ENCODE peak calls at places on chromosomes 7 and 10, in four cellular contexts. One of them, this sample, is unnamed.
A peak's percentile ranks its signal among the peaks of the same experiment; 100 is the strongest.

GRCh38 chr7:13727279-13727678 is 262.2 kb downstream of the ETV1 start:
- DNase-seq in A549: no peak
- DNase-seq in GM12878: no peak
- DNase-seq in HepG2: no peak
- DNase-seq in this sample: no peak

GRCh38 chr7:32175099-32175498 is 104.9 kb upstream of the PDE1C start:
- DNase-seq in A549: no peak
- DNase-seq in GM12878: no peak
- DNase-seq in HepG2: no peak
- DNase-seq in this sample: no peak

GRCh38 chr10:59362184-59362966 is at the start of gene FAM13C:
- DNase-seq in A549: peak; percentile 7
- DNase-seq in GM12878: no peak
- DNase-seq in HepG2: peak; percentile 7
- DNase-seq in this sample: no peak

GRCh38 chr7:120089968-120090367 is 183.0 kb upstream of the KCND2 start:
- DNase-seq in A549: no peak
- DNase-seq in GM12878: no peak
- DNase-seq in HepG2: peak; percentile 9
- DNase-seq in this sample: peak; percentile 51

GRCh38 chr10:485776-486572 is 203.5 kb downstream of the DIP2C start:
- DNase-seq in A549: no peak
- DNase-seq in GM12878: no peak
- DNase-seq in HepG2: no peak
- DNase-seq in this sample: no peak

GRCh38 chr7:76302299-76303056 is at the start of gene HSPB1:
- DNase-seq in A549: peak; percentile 73
- DNase-seq in GM12878: peak; percentile 60
- DNase-seq in HepG2: peak; percentile 65
- DNase-seq in this sample: peak; percentile 92

GRCh38 chr10:114343623-114344306 is 60.5 kb downstream of the AFAP1L2 start:
- DNase-seq in A549: no peak
- DNase-seq in GM12878: no peak
- DNase-seq in HepG2: no peak
- DNase-seq in this sample: no peak

GRCh38 chr10:22002531-22003110 is 909 bp downstream of the DNAJC1 start:
- DNase-seq in A549: no peak
- DNase-seq in GM12878: no peak
- DNase-seq in HepG2: peak; percentile 21
- DNase-seq in this sample: no peak

GRCh38 chr7:43302211-43302711 is 189.8 kb downstream of the HECW1 start:
- DNase-seq in A549: no peak
- DNase-seq in GM12878: no peak
- DNase-seq in HepG2: peak; percentile 29
- DNase-seq in this sample: no peak

GRCh38 chr7:81150951-81151361 is 232.1 kb upstream of the SEMA3C start:
- DNase-seq in A549: no peak
- DNase-seq in GM12878: no peak
- DNase-seq in HepG2: peak; percentile 25
- DNase-seq in this sample: no peak

GRCh38 chr7:13989138-13989943 is at the start of gene ETV1:
- DNase-seq in A549: peak; percentile 79
- DNase-seq in GM12878: no peak
- DNase-seq in HepG2: peak; percentile 14
- DNase-seq in this sample: peak; percentile 86

GRCh38 chr10:95314519-95314918 is 23.7 kb upstream of the PDLIM1 start:
- DNase-seq in A549: no peak
- DNase-seq in GM12878: no peak
- DNase-seq in HepG2: no peak
- DNase-seq in this sample: no peak

GRCh38 chr10:133260895-133261725 is 15.6 kb downstream of the ADAM8 start:
- DNase-seq in A549: peak; percentile 73
- DNase-seq in GM12878: no peak
- DNase-seq in HepG2: no peak
- DNase-seq in this sample: peak; percentile 61

GRCh38 chr10:73591935-73592699 is 975 bp upstream of the USP54 start:
- DNase-seq in A549: peak; percentile 74
- DNase-seq in GM12878: peak; percentile 31
- DNase-seq in HepG2: peak; percentile 95
- DNase-seq in this sample: peak; percentile 77

GRCh38 chr10:28993056-28993455 is 295.8 kb upstream of the LYZL1 start:
- DNase-seq in A549: no peak
- DNase-seq in GM12878: no peak
- DNase-seq in HepG2: no peak
- DNase-seq in this sample: no peak

GRCh38 chr7:75639071-75639892 is 99.5 kb downstream of the HIP1 start:
- DNase-seq in A549: no peak
- DNase-seq in GM12878: no peak
- DNase-seq in HepG2: no peak
- DNase-seq in this sample: peak; percentile 93

GRCh38 chr10:127013696-127014095 is 108.5 kb downstream of the DOCK1 start:
- DNase-seq in A549: no peak
- DNase-seq in GM12878: no peak
- DNase-seq in HepG2: no peak
- DNase-seq in this sample: no peak

GRCh38 chr10:44424953-44425352 is 40.1 kb upstream of the CXCL12 start:
- DNase-seq in A549: no peak
- DNase-seq in GM12878: no peak
- DNase-seq in HepG2: no peak
- DNase-seq in this sample: no peak

GRCh38 chr7:7979556-7979955 is 11.0 kb downstream of the GLCCI1 start:
- DNase-seq in A549: no peak
- DNase-seq in GM12878: no peak
- DNase-seq in HepG2: no peak
- DNase-seq in this sample: no peak

GRCh38 chr7:100128602-100128963 is 1.8 kb downstream of the MBLAC1 start:
- DNase-seq in A549: no peak
- DNase-seq in GM12878: no peak
- DNase-seq in HepG2: no peak
- DNase-seq in this sample: no peak

GRCh38 chr7:43856996-43857395 is 12.3 kb downstream of the MRPS24 start:
- DNase-seq in A549: no peak
- DNase-seq in GM12878: no peak
- DNase-seq in HepG2: no peak
- DNase-seq in this sample: no peak

GRCh38 chr7:46784746-46785145 is 797.2 kb downstream of the TNS3 start:
- DNase-seq in A549: no peak
- DNase-seq in GM12878: no peak
- DNase-seq in HepG2: no peak
- DNase-seq in this sample: no peak

GRCh38 chr7:108528183-108528712 is 2.3 kb upstream of the PNPLA8 start:
- DNase-seq in A549: no peak
- DNase-seq in GM12878: no peak
- DNase-seq in HepG2: no peak
- DNase-seq in this sample: no peak

GRCh38 chr10:101467286-101467770 is 113.4 kb downstream of the BTRC start:
- DNase-seq in A549: peak; percentile 69
- DNase-seq in GM12878: peak; percentile 23
- DNase-seq in HepG2: peak; percentile 67
- DNase-seq in this sample: peak; percentile 63

GRCh38 chr7:81645435-81645834 is 124.4 kb downstream of the HGF start:
- DNase-seq in A549: no peak
- DNase-seq in GM12878: no peak
- DNase-seq in HepG2: no peak
- DNase-seq in this sample: no peak

GRCh38 chr7:93146465-93147127 is 1.6 kb downstream of the SAMD9L start:
- DNase-seq in A549: no peak
- DNase-seq in GM12878: no peak
- DNase-seq in HepG2: no peak
- DNase-seq in this sample: no peak

GRCh38 chr10:120426306-120426705 is 30.7 kb upstream of the PLPP4 start:
- DNase-seq in A549: no peak
- DNase-seq in GM12878: no peak
- DNase-seq in HepG2: no peak
- DNase-seq in this sample: no peak
- TF ChIP-seq CHD4 in A549: no peak
- TF ChIP-seq CHD4 in GM12878: no peak
- TF ChIP-seq CHD4 in HepG2: no peak
- TF ChIP-seq CHD4 in this sample: no peak

GRCh38 chr10:5157501-5157900 is 27.4 kb downstream of the AKR1C8 start:
- DNase-seq in A549: no peak
- DNase-seq in GM12878: no peak
- DNase-seq in HepG2: no peak
- DNase-seq in this sample: no peak
- TF ChIP-seq CHD4 in A549: no peak
- TF ChIP-seq CHD4 in GM12878: no peak
- TF ChIP-seq CHD4 in HepG2: no peak
- TF ChIP-seq CHD4 in this sample: no peak

GRCh38 chr7:20298486-20298901 is 32.2 kb upstream of the ITGB8 start:
- DNase-seq in A549: no peak
- DNase-seq in GM12878: peak; percentile 60
- DNase-seq in HepG2: no peak
- DNase-seq in this sample: no peak

GRCh38 chr7:20299145-20299544 is 31.6 kb upstream of the ITGB8 start:
- DNase-seq in A549: no peak
- DNase-seq in GM12878: no peak
- DNase-seq in HepG2: no peak
- DNase-seq in this sample: no peak

GRCh38 chr7:20302866-20303265 is 27.8 kb upstream of the ITGB8 start:
- DNase-seq in A549: no peak
- DNase-seq in GM12878: no peak
- DNase-seq in HepG2: no peak
- DNase-seq in this sample: no peak

GRCh38 chr7:20299647-20300312 is 30.9 kb upstream of the ITGB8 start:
- DNase-seq in A549: no peak
- DNase-seq in GM12878: peak; percentile 83
- DNase-seq in HepG2: no peak
- DNase-seq in this sample: no peak

DNA sequence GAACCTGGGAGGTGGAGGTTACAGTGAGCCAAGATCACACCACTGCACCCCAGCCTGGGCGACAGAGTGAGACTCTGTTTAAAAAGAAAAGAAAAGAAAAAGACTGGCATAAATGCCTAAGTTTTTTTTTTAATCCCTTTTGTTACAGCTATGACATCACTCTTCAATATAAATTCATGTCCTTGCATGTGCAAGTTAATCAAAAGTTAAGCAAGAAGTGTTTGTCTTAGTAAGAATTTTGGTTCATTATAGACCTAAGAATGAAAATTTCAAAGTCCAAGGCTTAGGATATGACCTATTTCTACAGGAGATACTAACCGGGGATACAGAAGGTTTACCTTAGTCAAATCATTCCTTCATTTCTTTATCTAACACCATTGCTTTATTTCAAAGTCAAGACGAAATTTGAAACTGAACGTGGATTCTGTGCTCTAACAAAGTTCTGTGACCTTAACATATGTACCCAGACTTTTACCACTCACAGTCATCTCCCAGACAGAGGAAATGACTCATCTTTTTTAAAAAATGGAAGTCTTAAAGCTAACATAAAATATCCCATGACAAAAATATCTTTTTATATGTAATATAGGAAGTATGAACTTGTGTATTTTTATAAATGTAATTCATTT is 29.3 kb upstream of the ITGB8 start:
- DNase-seq in A549: no peak
- DNase-seq in GM12878: no peak
- DNase-seq in HepG2: no peak
- DNase-seq in this sample: no peak
- TF ChIP-seq CHD4 in A549: no peak
- TF ChIP-seq CHD4 in GM12878: no peak
- TF ChIP-seq CHD4 in HepG2: no peak
- TF ChIP-seq CHD4 in this sample: no peak

DNA sequence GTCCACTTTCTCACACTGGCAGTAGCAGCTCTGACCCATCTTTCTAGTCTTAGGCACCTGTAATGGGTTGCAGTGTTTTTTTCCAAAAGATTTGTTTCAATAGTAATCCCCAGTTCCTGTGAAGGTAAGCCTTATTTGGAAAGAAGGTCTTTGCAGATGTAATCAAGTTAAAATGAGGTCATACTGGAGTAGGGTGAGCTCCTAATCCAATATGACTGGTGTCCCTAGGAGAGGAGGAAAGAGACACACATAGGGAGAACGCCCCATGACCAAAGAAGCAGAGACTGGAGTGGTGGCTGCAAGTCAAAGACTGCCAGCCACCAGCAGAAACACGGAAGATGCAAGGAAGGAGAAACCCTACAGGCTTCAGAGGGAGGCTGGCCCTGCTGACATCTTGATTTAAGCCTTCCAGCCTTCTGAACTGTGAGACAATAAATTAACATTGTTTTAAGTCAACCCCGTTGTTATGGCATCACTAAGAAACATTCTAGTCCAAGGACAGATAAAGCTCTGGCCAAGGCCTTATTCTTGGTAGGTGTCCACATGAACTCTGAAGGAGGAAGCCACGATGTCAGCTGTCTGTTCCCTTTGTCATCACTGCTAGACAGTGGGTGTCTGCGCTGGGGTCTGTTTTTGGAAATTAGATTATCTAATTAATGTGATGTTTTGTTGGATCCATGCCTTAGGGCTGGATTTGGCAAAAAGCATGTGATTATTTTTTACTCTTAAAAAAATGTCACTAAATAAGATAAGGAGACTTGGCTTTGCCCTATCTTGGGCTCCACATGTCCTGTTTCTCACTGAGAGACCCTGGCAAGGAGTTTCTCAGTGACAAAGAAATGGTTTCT is 214.9 kb downstream of the KCNMA1 start:
- DNase-seq in A549: no peak
- DNase-seq in GM12878: no peak
- DNase-seq in HepG2: no peak
- DNase-seq in this sample: no peak
- TF ChIP-seq CHD4 in A549: no peak
- TF ChIP-seq CHD4 in GM12878: no peak
- TF ChIP-seq CHD4 in HepG2: no peak
- TF ChIP-seq CHD4 in this sample: no peak

GRCh38 chr10:49295297-49295696 is 3.7 kb upstream of the C10orf71 start:
- DNase-seq in A549: no peak
- DNase-seq in GM12878: no peak
- DNase-seq in HepG2: no peak
- DNase-seq in this sample: no peak
- TF ChIP-seq CHD4 in A549: no peak
- TF ChIP-seq CHD4 in GM12878: no peak
- TF ChIP-seq CHD4 in HepG2: no peak
- TF ChIP-seq CHD4 in this sample: no peak

GRCh38 chr7:9091282-9091681 is 657.9 kb downstream of the NXPH1 start:
- DNase-seq in A549: no peak
- DNase-seq in GM12878: no peak
- DNase-seq in HepG2: no peak
- DNase-seq in this sample: no peak
- TF ChIP-seq CHD4 in A549: no peak
- TF ChIP-seq CHD4 in GM12878: no peak
- TF ChIP-seq CHD4 in HepG2: no peak
- TF ChIP-seq CHD4 in this sample: no peak

GRCh38 chr10:62433901-62434300 is 59.7 kb downstream of the ZNF365 start:
- DNase-seq in A549: no peak
- DNase-seq in GM12878: no peak
- DNase-seq in HepG2: no peak
- DNase-seq in this sample: no peak

GRCh38 chr10:62442894-62443674 is 68.9 kb downstream of the ZNF365 start:
- DNase-seq in A549: no peak
- DNase-seq in GM12878: no peak
- DNase-seq in HepG2: no peak
- DNase-seq in this sample: no peak

GRCh38 chr10:62433181-62433692 is 59.1 kb downstream of the ZNF365 start:
- DNase-seq in A549: peak; percentile 76
- DNase-seq in GM12878: no peak
- DNase-seq in HepG2: no peak
- DNase-seq in this sample: peak; percentile 17

GRCh38 chr10:62441953-62442352 is 67.8 kb downstream of the ZNF365 start:
- DNase-seq in A549: no peak
- DNase-seq in GM12878: no peak
- DNase-seq in HepG2: no peak
- DNase-seq in this sample: no peak

GRCh38 chr10:62437696-62438095 is 63.5 kb downstream of the ZNF365 start:
- DNase-seq in A549: peak; percentile 40
- DNase-seq in GM12878: no peak
- DNase-seq in HepG2: peak; percentile 41
- DNase-seq in this sample: peak; percentile 69
- TF ChIP-seq CHD4 in A549: no peak
- TF ChIP-seq CHD4 in GM12878: no peak
- TF ChIP-seq CHD4 in HepG2: no peak
- TF ChIP-seq CHD4 in this sample: no peak